ENCODE peak calls at places on chromosomes 11 and 22, in eight cellular contexts. X is IMR-90; O is heart right ventricle; T is gastroesophageal sphincter; V is effector memory CD8-positive, alpha-beta T cell; N is activated CD8-positive, alpha-beta T cell treated with anti-CD3 and anti-CD28 coated beads for 36 hours; P is A549; G is activated T-cell treated with anti-CD3 and anti-CD28 coated beads, Interleukin-2, amount 50 U/mL, for 4 hours. I is an unnamed sample.
A peak's percentile ranks its signal among the peaks of the same experiment; 100 is the strongest.

GRCh38 chr22:37014835-37015586 is 4.2 kb downstream of the TST start:
- ATAC-seq in O (no peak), N (no peak), X (no peak), P (no peak), T (no peak), V (no peak), G (no peak), I (no peak)

GRCh38 chr11:120169981-120170698 is 32.2 kb upstream of the TRIM29 start:
- ATAC-seq in X (no peak), T (no peak), P (no peak), N (no peak), G (no peak), O (no peak), V (no peak), I (no peak)

GRCh38 chr11:46668480-46669085 is 31.8 kb downstream of the ARHGAP1 start:
- ATAC-seq in V (no peak), T (no peak), O (no peak), G (no peak), N (no peak), P (no peak), X (no peak), I (no peak)

GRCh38 chr11:80383655-80384054 is 942.8 kb upstream of the TENM4 start:
- ATAC-seq in G (no peak), V (no peak), O (no peak), T (no peak), X (no peak), N (no peak), P (no peak), I (no peak)

GRCh38 chr11:19321351-19321750 is 80.6 kb upstream of the E2F8 start:
- ATAC-seq in X (no peak), N (no peak), T (no peak), V (no peak), P (no peak), O (no peak), G (no peak), I (no peak)

GRCh38 chr11:118175031-118175531 is 1.4 kb downstream of the SCN2B start:
- ATAC-seq in V (no peak), X (peak; percentile 54), N (no peak), G (no peak), O (peak; percentile 37), T (peak; percentile 32), P (peak; percentile 14), I (no peak)

GRCh38 chr11:44007746-44008501 is 39.9 kb upstream of the ACCSL start:
- ATAC-seq in N (no peak), P (peak; percentile 24), G (no peak), V (no peak), X (no peak), T (no peak), O (no peak), I (no peak)

GRCh38 chr11:103936059-103936458 is 100.4 kb upstream of the DDI1 start:
- ATAC-seq in G (no peak), V (no peak), O (no peak), N (no peak), T (no peak), X (no peak), P (no peak), I (no peak)

GRCh38 chr11:35318977-35319925 is 100.1 kb downstream of the SLC1A2 start:
- ATAC-seq in G (no peak), N (no peak), O (no peak), X (no peak), V (no peak), P (no peak), T (no peak), I (no peak)

GRCh38 chr11:94525933-94526332 is 13.7 kb downstream of the C11orf97 start:
- ATAC-seq in N (no peak), O (no peak), T (no peak), V (no peak), P (no peak), G (no peak), X (peak; percentile 56), I (no peak)

GRCh38 chr22:37065961-37066360 is 14.4 kb downstream of the KCTD17 start:
- ATAC-seq in G (no peak), V (no peak), T (no peak), N (no peak), X (no peak), P (no peak), O (no peak), I (no peak)

GRCh38 chr11:74004694-74005615 is 3.9 kb downstream of the UCP3 start:
- ATAC-seq in N (peak; percentile 99), X (no peak), V (peak; percentile 100), O (no peak), T (no peak), P (no peak), G (peak; percentile 99), I (peak; percentile 100)

GRCh38 chr22:27105142-27106025 is 448.0 kb downstream of the MIAT start:
- ATAC-seq in V (no peak), X (peak; percentile 64), N (no peak), T (peak; percentile 93), O (peak; percentile 63), P (no peak), G (no peak), I (no peak)

GRCh38 chr22:33109532-33110148 is 51.5 kb upstream of the SYN3 start:
- ATAC-seq in G (no peak), N (no peak), V (no peak), O (no peak), P (no peak), T (no peak), X (no peak), I (no peak)

GRCh38 chr11:69141742-69142141 is 14.0 kb upstream of the SMIM38 start:
- ATAC-seq in P (no peak), T (no peak), X (no peak), V (no peak), O (no peak), G (no peak), N (no peak), I (no peak)

GRCh38 chr22:46585340-46586122 is 34.7 kb upstream of the GRAMD4 start:
- ATAC-seq in P (no peak), N (no peak), V (no peak), G (no peak), O (no peak), X (no peak), T (no peak), I (no peak)

GRCh38 chr22:27796829-27797792 is 4.4 kb downstream of the MN1 start:
- ATAC-seq in P (no peak), G (no peak), N (no peak), T (no peak), V (no peak), X (no peak), O (no peak), I (no peak)

GRCh38 chr11:112776834-112777793 is 184.1 kb upstream of the NCAM1 start:
- ATAC-seq in X (no peak), T (no peak), V (no peak), N (no peak), O (peak; percentile 39), G (no peak), P (no peak), I (no peak)

GRCh38 chr11:77665240-77665965 is 27.8 kb upstream of the CLNS1A start:
- ATAC-seq in P (no peak), N (no peak), O (no peak), X (no peak), T (no peak), V (no peak), G (no peak), I (no peak)

GRCh38 chr11:130095326-130095725 is 25.6 kb downstream of the APLP2 start:
- ATAC-seq in V (no peak), N (no peak), G (no peak), P (no peak), T (no peak), X (no peak), O (no peak), I (no peak)

GRCh38 chr11:112440518-112440917 is 179.9 kb upstream of the PLET1 start:
- ATAC-seq in T (no peak), G (no peak), P (no peak), O (no peak), X (no peak), V (no peak), N (no peak), I (no peak)

GRCh38 chr11:15668718-15669117 is 554.0 kb downstream of the INSC start:
- ATAC-seq in G (no peak), N (no peak), T (no peak), X (no peak), O (no peak), P (no peak), V (no peak), I (no peak)

GRCh38 chr22:27132896-27133500 is 475.6 kb downstream of the MIAT start:
- ATAC-seq in N (no peak), X (no peak), V (no peak), G (no peak), O (no peak), P (no peak), T (no peak), I (no peak)

GRCh38 chr22:20573176-20573829 is 65.9 kb downstream of the MED15 start:
- ATAC-seq in X (peak; percentile 40), N (no peak), V (no peak), G (no peak), O (no peak), P (no peak), T (no peak), I (no peak)

GRCh38 chr11:36976740-36977139 is 378.7 kb upstream of the RAG2 start:
- ATAC-seq in T (no peak), N (no peak), O (peak; percentile 69), P (no peak), V (no peak), X (no peak), G (no peak), I (no peak)

GRCh38 chr11:126082251-126083109 is 19.8 kb upstream of the CDON start:
- ATAC-seq in T (no peak), G (no peak), P (no peak), O (peak; percentile 12), N (no peak), V (no peak), X (no peak), I (no peak)

GRCh38 chr11:674406-674805 is 20.6 kb downstream of the DEAF1 start:
- ATAC-seq in T (no peak), P (no peak), X (no peak), O (no peak), N (no peak), V (no peak), G (no peak), I (no peak)

GRCh38 chr11:110960167-110960566 is 247.9 kb upstream of the ARHGAP20 start:
- ATAC-seq in X (no peak), P (no peak), V (no peak), N (no peak), O (no peak), T (no peak), G (no peak), I (no peak)

GRCh38 chr11:77155082-77155475 is 27.0 kb downstream of the MYO7A start:
- ATAC-seq in V (peak; percentile 20), T (peak; percentile 11), X (no peak), G (no peak), P (no peak), N (no peak), O (no peak), I (no peak)

GRCh38 chr11:87466228-87466627 is 428.5 kb downstream of the TMEM135 start:
- ATAC-seq in N (no peak), O (no peak), T (peak; percentile 83), P (no peak), G (no peak), X (peak; percentile 37), V (no peak), I (no peak)

GRCh38 chr11:7672960-7673723 is at the start of gene CYB5R2:
- ATAC-seq in O (peak; percentile 88), P (peak; percentile 84), G (peak; percentile 4), T (peak; percentile 77), N (peak; percentile 8), X (peak; percentile 85), V (peak; percentile 17), I (no peak)

GRCh38 chr11:59754494-59754858 is 700 bp upstream of the STX3 start:
- ATAC-seq in N (peak; percentile 26), X (no peak), G (peak; percentile 33), V (peak; percentile 26), P (peak; percentile 27), O (no peak), T (no peak), I (no peak)

GRCh38 chr11:47586043-47586442 is 435 bp upstream of the FAM180B start:
- ATAC-seq in G (no peak), P (no peak), N (no peak), X (no peak), T (no peak), O (no peak), V (no peak), I (no peak)

GRCh38 chr11:108734956-108735559 is 70.2 kb downstream of the DDX10 start:
- ATAC-seq in O (no peak), V (no peak), P (no peak), X (no peak), G (no peak), N (no peak), T (no peak), I (no peak)